ENCODE peak calls at places on chromosomes 6 and 20, in eight cellular contexts. Y is heart left ventricle, C is body of pancreas, G is transverse colon, T is suprapubic skin, J is uterus, U is A549, Z is adrenal gland. Q is an unnamed sample.

GRCh38 chr6:42292002-42292735 is 74.5 kb upstream of the MRPS10 start:
- DNase-seq in U (peak; percentile 15), C (no peak), J (no peak), Z (no peak), Y (no peak), T (no peak), G (no peak), Q (peak; percentile 57)

GRCh38 chr6:71404145-71404966 is 115.7 kb downstream of the OGFRL1 start:
- DNase-seq in T (no peak), C (peak; percentile 18), U (no peak), G (no peak), Y (no peak), Z (no peak), J (no peak), Q (no peak)

GRCh38 chr20:38330638-38331037 is 15.6 kb upstream of the LBP start:
- DNase-seq in U (no peak), Z (no peak), C (no peak), J (no peak), T (no peak), Y (no peak), G (no peak), Q (no peak)

GRCh38 chr6:18207438-18207837 is 52.2 kb downstream of the KDM1B start:
- DNase-seq in Y (no peak), Z (no peak), J (no peak), U (no peak), C (no peak), T (no peak), G (no peak), Q (no peak)

GRCh38 chr6:150334790-150335783 is 33.7 kb upstream of the IYD start:
- DNase-seq in Y (peak; percentile 29), J (peak; percentile 33), C (peak; percentile 63), T (no peak), Z (peak; percentile 47), U (peak; percentile 40), G (peak; percentile 44), Q (peak; percentile 18)

GRCh38 chr6:134589512-134589911 is 271.6 kb upstream of the SGK1 start:
- DNase-seq in J (no peak), T (no peak), Z (no peak), U (peak; percentile 67), G (no peak), Y (no peak), C (no peak), Q (peak; percentile 39)

GRCh38 chr6:138429731-138430130 is 25.7 kb downstream of the HEBP2 start:
- DNase-seq in G (no peak), Z (no peak), C (no peak), T (no peak), Y (no peak), J (no peak), U (no peak), Q (no peak)

GRCh38 chr6:19342616-19343015 is 494.6 kb upstream of the ID4 start:
- DNase-seq in G (no peak), J (no peak), Y (no peak), U (no peak), Z (no peak), T (no peak), C (no peak), Q (no peak)

GRCh38 chr20:36645998-36646397 is at the start of gene SLA2:
- DNase-seq in Z (peak; percentile 30), T (no peak), Y (no peak), G (peak; percentile 57), J (no peak), U (no peak), C (peak; percentile 42), Q (no peak)

GRCh38 chr6:41671376-41671775 is 33.1 kb downstream of the MDFI start:
- DNase-seq in U (no peak), J (no peak), Z (no peak), Y (no peak), T (no peak), G (no peak), C (no peak), Q (no peak)

GRCh38 chr6:146785001-146785585 is 186.3 kb downstream of the ADGB start:
- DNase-seq in C (peak; percentile 35), T (no peak), Y (no peak), Z (no peak), J (no peak), U (peak; percentile 3), G (no peak), Q (no peak)

GRCh38 chr6:159789377-159790148 is at the start of gene TCP1:
- DNase-seq in C (peak; percentile 100), T (peak; percentile 100), Z (peak; percentile 100), J (peak; percentile 100), Y (peak; percentile 100), U (peak; percentile 85), G (peak; percentile 100), Q (peak; percentile 77)

GRCh38 chr6:159790947-159791598 is 806 bp downstream of the MRPL18 start:
- DNase-seq in Y (no peak), U (no peak), T (no peak), G (peak; percentile 28), J (no peak), C (peak; percentile 23), Z (no peak), Q (no peak)

GRCh38 chr6:159788757-159789376 is 535 bp downstream of the TCP1 start:
- DNase-seq in J (peak; percentile 26), Z (peak; percentile 62), Y (peak; percentile 30), G (peak; percentile 70), T (no peak), C (peak; percentile 57), U (peak; percentile 15), Q (peak; percentile 15)

GRCh38 chr6:159788276-159788675 is 1.1 kb downstream of the TCP1 start:
- DNase-seq in U (no peak), Z (no peak), T (no peak), J (no peak), C (no peak), Y (no peak), G (no peak), Q (no peak)

GRCh38 chr6:159790149-159790946 is at the start of gene MRPL18:
- DNase-seq in Y (peak; percentile 96), U (peak; percentile 81), T (peak; percentile 98), Z (peak; percentile 98), J (peak; percentile 96), C (peak; percentile 97), G (peak; percentile 95), Q (peak; percentile 70)
- TF ChIP-seq POLR2A in Y (no peak), U (peak; percentile 44), T (no peak), Z (peak; percentile 41), J (peak; percentile 67), C (peak; percentile 55), G (peak; percentile 57), Q (no peak)

GRCh38 chr6:30264731-30265130 is 51.5 kb upstream of the TRIM26 start:
- DNase-seq in Y (no peak), T (no peak), C (no peak), U (no peak), J (no peak), G (no peak), Z (no peak), Q (no peak)

GRCh38 chr6:30258204-30258603 is 45.0 kb upstream of the TRIM26 start:
- DNase-seq in G (no peak), C (no peak), T (no peak), Y (no peak), U (no peak), Z (no peak), J (no peak), Q (no peak)

GRCh38 chr6:30263734-30264133 is 50.5 kb upstream of the TRIM26 start:
- DNase-seq in G (no peak), T (no peak), Z (peak; percentile 24), U (no peak), J (no peak), Y (no peak), C (no peak), Q (peak; percentile 14)

GRCh38 chr6:30259140-30260035 is 46.2 kb upstream of the TRIM26 start:
- DNase-seq in J (peak; percentile 75), U (peak; percentile 75), T (peak; percentile 89), Y (peak; percentile 80), Z (peak; percentile 78), C (peak; percentile 61), G (peak; percentile 70), Q (peak; percentile 79)

DNA sequence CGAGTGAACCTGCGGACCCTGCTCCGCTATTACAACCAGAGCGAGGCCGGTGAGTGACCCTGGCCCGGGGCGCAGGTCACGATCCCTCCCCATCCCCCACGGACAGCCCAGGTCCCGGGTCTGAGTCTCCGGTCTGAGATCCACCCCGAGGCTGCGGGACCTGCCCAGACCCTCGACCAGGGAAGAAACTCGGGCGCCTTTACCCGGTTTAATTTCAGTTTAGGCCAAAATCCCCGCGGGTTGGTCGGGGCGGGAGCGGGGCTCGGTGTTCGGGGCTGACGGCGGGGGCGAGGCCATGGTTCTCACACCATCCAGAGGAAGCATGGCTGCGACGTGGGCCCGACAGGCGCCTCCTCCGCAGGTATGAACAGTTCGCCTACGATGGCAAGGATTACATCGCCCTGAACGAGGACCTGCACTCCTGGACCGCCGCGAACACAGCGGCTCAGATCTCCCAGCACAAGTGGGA is 46.9 kb upstream of the TRIM26 start:
- DNase-seq in C (peak; percentile 3), T (no peak), J (no peak), Y (peak; percentile 8), Z (no peak), G (no peak), U (no peak), Q (no peak)
- TF ChIP-seq POLR2A in C (no peak), T (no peak), J (no peak), Y (no peak), Z (no peak), G (no peak), U (no peak), Q (no peak)

DNA sequence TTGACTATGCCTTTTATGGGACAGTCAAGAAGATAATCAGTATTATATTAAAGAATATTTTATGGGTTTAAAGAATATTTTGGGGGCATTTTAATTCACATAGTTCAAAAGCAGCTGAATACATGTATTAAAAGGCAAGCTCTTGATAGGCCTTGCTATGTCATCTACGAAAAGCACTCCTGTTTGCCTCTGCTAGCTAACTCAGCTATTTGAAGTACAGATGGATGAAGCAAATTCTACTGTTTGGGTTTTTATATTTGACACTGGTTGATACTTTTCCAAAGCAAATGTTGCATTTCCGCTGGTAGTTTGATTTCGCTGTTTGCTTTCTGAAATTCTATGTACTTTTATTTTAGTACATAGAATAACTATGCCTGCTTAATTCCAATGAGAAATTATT is 47.0 kb downstream of the SLC22A3 start:
- DNase-seq in U (no peak), Y (no peak), G (no peak), C (no peak), J (no peak), Z (no peak), T (no peak), Q (no peak)
- TF ChIP-seq POLR2A in U (no peak), Y (no peak), G (no peak), C (no peak), J (no peak), Z (no peak), T (no peak), Q (no peak)

GRCh38 chr20:61117725-61118124 is 134.3 kb upstream of the CDH4 start:
- DNase-seq in Z (no peak), U (peak; percentile 93), J (no peak), Y (no peak), T (no peak), G (no peak), C (no peak), Q (no peak)

GRCh38 chr20:61118429-61119224 is 133.4 kb upstream of the CDH4 start:
- DNase-seq in Z (no peak), Y (no peak), C (no peak), U (peak; percentile 67), T (no peak), G (no peak), J (no peak), Q (peak; percentile 37)

GRCh38 chr20:61113731-61114130 is 138.3 kb upstream of the CDH4 start:
- DNase-seq in Y (no peak), C (no peak), G (no peak), Z (no peak), J (no peak), T (no peak), U (no peak), Q (no peak)

GRCh38 chr20:61114776-61115175 is 137.3 kb upstream of the CDH4 start:
- DNase-seq in T (no peak), J (no peak), Z (no peak), G (no peak), U (no peak), Y (no peak), C (no peak), Q (no peak)

GRCh38 chr20:61115627-61116026 is 136.4 kb upstream of the CDH4 start:
- DNase-seq in U (no peak), G (no peak), J (no peak), Y (no peak), Z (no peak), T (no peak), C (no peak), Q (no peak)
- TF ChIP-seq POLR2A in U (no peak), G (no peak), J (no peak), Y (no peak), Z (no peak), T (no peak), C (no peak), Q (no peak)